ENCODE peak calls at places on chromosomes 4 and X, in six cellular contexts. H is kidney epithelial cell, O is cardiac muscle cell, S is lower leg skin, C is GM23248, Z is GM12865. I is an unnamed sample.

GRCh38 chr4:100493756-100494155 is 24.1 kb downstream of the EMCN start:
- DNase-seq in O (no peak), S (no peak), C (peak; percentile 55), H (no peak), Z (no peak), I (no peak)

GRCh38 chrX:42241421-42241820 is 318.1 kb upstream of the CASK start:
- DNase-seq in O (no peak), S (no peak), C (peak; percentile 0), Z (no peak), H (no peak), I (no peak)

GRCh38 chr4:188282620-188283232 is 143.5 kb downstream of the TRIML1 start:
- DNase-seq in C (no peak), O (peak; percentile 29), Z (no peak), H (no peak), S (no peak), I (no peak)

GRCh38 chrX:136643243-136643642 is 4.7 kb upstream of the CD40LG start:
- DNase-seq in H (no peak), S (no peak), C (no peak), O (no peak), Z (no peak), I (peak; percentile 88)

GRCh38 chr4:83561381-83561780 is 25.5 kb downstream of the GPAT3 start:
- DNase-seq in Z (no peak), O (no peak), S (peak; percentile 55), H (peak; percentile 83), C (peak; percentile 51), I (no peak)

GRCh38 chr4:2060578-2061207 is 1.6 kb downstream of the NAT8L start:
- DNase-seq in O (peak; percentile 14), C (peak; percentile 20), S (no peak), H (no peak), Z (no peak), I (no peak)

GRCh38 chrX:47748576-47748975 is 88.1 kb upstream of the ZNF81 start:
- DNase-seq in O (no peak), C (peak; percentile 34), H (no peak), Z (no peak), S (no peak), I (no peak)

GRCh38 chr4:157265281-157265680 is 44.8 kb downstream of the GRIA2 start:
- DNase-seq in S (no peak), C (no peak), H (no peak), O (peak; percentile 40), Z (no peak), I (no peak)

GRCh38 chr4:40908297-40908696 is 158.5 kb downstream of the NSUN7 start:
- DNase-seq in S (peak; percentile 38), H (no peak), Z (no peak), C (no peak), O (no peak), I (no peak)

GRCh38 chrX:16882188-16882587 is 12.0 kb upstream of the RBBP7 start:
- DNase-seq in H (no peak), C (peak; percentile 47), S (no peak), O (no peak), Z (peak; percentile 41), I (no peak)

GRCh38 chr4:2320152-2320551 is 58.2 kb upstream of the MXD4 start:
- DNase-seq in S (no peak), O (no peak), H (no peak), C (no peak), Z (no peak), I (no peak)

GRCh38 chr4:1285790-1286553 is 3.7 kb upstream of the MAEA start:
- DNase-seq in S (no peak), Z (peak; percentile 74), H (no peak), O (no peak), C (peak; percentile 57), I (peak; percentile 35)

GRCh38 chr4:37882665-37883296 is 8.1 kb upstream of the TBC1D1 start:
- DNase-seq in O (no peak), S (no peak), H (no peak), Z (no peak), C (no peak), I (no peak)

DNA sequence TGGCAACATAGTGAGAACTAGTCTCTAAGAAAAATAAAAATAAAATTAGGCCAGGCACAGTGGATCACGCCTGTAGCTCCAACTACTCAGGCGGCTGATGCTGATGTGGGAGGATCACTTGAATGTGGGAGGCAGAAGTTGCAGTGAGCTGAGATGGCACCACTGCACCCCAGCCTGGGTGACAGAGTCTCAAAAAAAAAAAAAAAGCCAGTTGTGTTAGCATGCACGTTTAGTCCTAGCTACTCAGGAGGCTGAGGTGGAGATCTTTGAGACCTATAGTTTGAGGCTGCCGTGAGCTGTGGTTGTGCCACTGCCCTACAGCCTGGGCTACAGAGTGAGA is 2.5 kb downstream of the DCK start:
- DNase-seq in C (peak; percentile 20), H (no peak), O (no peak), Z (no peak), S (no peak), I (no peak)
- H3K4me3 ChIP-seq in C (peak overlapping the region; percentile 90), H (no peak overlapping the region), O (no peak overlapping the region), Z (peak overlapping the region; percentile 91), S (no peak overlapping the region), I (peak overlapping the region; percentile 93)

DNA sequence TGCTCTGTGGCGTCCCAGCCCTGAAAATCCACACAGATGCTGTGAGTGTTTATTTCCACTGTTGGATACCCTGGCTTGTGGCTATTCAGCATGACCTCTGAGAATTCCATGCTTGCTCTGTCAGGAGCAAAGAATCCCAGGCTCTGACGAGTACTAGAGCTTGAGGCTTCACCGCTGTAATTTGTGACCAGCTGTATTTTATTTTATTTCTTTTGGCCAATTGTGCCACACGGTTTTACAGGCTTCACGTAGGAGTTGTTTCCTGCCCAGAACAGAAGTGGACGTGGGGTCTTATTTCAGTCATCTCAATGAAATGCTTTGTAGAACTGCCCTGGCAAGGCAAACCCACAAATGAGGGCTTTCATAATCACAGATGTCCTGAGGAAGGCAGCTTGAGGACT is 69.4 kb upstream of the CLDN34 start:
- DNase-seq in S (no peak), H (no peak), Z (no peak), C (peak; percentile 91), O (no peak), I (no peak)
- H3K4me3 ChIP-seq in S (no peak overlapping the region), H (no peak overlapping the region), Z (no peak overlapping the region), C (no peak overlapping the region), O (no peak overlapping the region), I (no peak overlapping the region)

GRCh38 chr4:70706516-70706915 is 15.2 kb upstream of the RUFY3 start:
- DNase-seq in H (no peak), O (no peak), S (no peak), Z (no peak), C (peak; percentile 52), I (no peak)
- H3K4me3 ChIP-seq in H (peak overlapping the region; percentile 56), O (peak overlapping the region; percentile 46), S (no peak overlapping the region), Z (peak overlapping the region; percentile 85), C (peak overlapping the region; percentile 91), I (peak overlapping the region; percentile 79)

DNA sequence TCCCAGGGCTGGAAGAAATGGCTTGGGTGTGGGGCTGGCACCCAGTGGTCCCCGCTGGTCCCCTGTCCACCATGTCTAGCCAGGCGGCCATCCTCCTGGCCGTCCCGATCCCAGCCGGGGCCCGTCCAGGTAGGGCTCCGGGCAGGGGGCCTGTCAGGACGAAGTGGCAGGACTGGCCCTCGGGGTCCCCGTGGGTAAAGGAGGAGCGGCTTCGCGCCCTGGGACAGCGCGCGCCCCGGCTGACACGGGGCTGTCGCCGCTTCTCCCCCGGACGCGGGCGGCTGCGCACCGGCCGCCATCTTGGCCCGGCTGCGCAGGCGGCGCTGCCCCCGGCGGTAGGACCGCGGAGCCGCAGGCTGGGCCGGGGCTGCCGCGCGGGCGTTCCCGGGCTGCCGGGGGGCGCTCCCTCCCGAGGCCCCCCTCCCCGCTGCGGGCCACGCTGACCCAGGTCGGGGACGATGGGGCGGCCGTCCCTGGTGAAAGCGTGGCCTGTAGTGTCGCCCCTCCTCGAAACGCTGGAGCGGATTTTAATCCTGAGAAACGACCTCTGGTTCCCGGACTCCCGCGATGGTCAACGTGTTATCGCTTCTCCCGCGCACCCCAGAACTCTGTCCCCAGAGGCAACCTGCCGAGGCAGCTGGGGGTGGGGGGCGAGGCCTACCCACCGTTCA is 60.4 kb upstream of the BCOR start:
- DNase-seq in C (peak; percentile 62), O (peak; percentile 75), H (no peak), S (no peak), Z (no peak), I (no peak)
- H3K4me3 ChIP-seq in C (peak overlapping the region; percentile 73), O (peak overlapping the region; percentile 47), H (peak overlapping the region; percentile 41), S (no peak overlapping the region), Z (peak overlapping the region; percentile 37), I (peak overlapping the region; percentile 55)

GRCh38 chr4:16818005-16818404 is 80.4 kb downstream of the LDB2 start:
- DNase-seq in C (no peak), O (no peak), S (no peak), H (no peak), Z (no peak), I (no peak)

GRCh38 chr4:16820304-16820703 is 78.1 kb downstream of the LDB2 start:
- DNase-seq in O (no peak), Z (no peak), H (no peak), C (no peak), S (no peak), I (no peak)

GRCh38 chr4:16824278-16824806 is 74.1 kb downstream of the LDB2 start:
- DNase-seq in S (no peak), Z (no peak), O (no peak), H (no peak), C (peak; percentile 64), I (no peak)

GRCh38 chr4:16819652-16820051 is 78.8 kb downstream of the LDB2 start:
- DNase-seq in H (no peak), C (no peak), S (no peak), Z (no peak), O (no peak), I (no peak)
- H3K4me3 ChIP-seq in H (no peak overlapping the region), C (no peak overlapping the region), S (no peak overlapping the region), Z (no peak overlapping the region), O (no peak overlapping the region), I (no peak overlapping the region)

I was measured in Jurkat, Clone E6-1.